ENCODE peak calls at places on chromosome 2, in ten cellular contexts. V is upper lobe of right lung; X is CD8-positive, alpha-beta T cell; C is tibial artery; U is substantia nigra; B is mammary epithelial cell; P is Peyer's patch; H is thoracic aorta; M is ascending aorta; E is dorsolateral prefrontal cortex. L is an unnamed sample.

GRCh38 chr2:55364189-55365055 is 55.2 kb downstream of the CCDC88A start:
- DNase-seq in B (peak), C (peak), H (peak), U (peak), X (no peak), V (no peak), P (no peak), E (peak), M (peak), L (peak)

GRCh38 chr2:63497561-63497960 is 90.7 kb downstream of the WDPCP start:
- DNase-seq in E (no peak), X (no peak), M (no peak), H (no peak), B (peak), U (no peak), P (no peak), C (no peak), V (no peak), L (no peak)

GRCh38 chr2:44551497-44551896 is 189.8 kb downstream of the CAMKMT start:
- DNase-seq in V (no peak), U (no peak), E (no peak), X (no peak), M (no peak), H (no peak), C (no peak), P (no peak), B (no peak), L (no peak)

GRCh38 chr2:191268596-191268995 is 23.4 kb downstream of the MYO1B start:
- DNase-seq in E (no peak), B (no peak), U (no peak), P (no peak), X (no peak), M (no peak), C (no peak), H (no peak), V (no peak), L (no peak)

GRCh38 chr2:8647462-8647857 is 34.4 kb upstream of the ID2 start:
- DNase-seq in X (no peak), P (no peak), C (no peak), M (no peak), E (no peak), V (peak), U (no peak), B (no peak), H (no peak), L (no peak)

GRCh38 chr2:40450066-40450841 is 1.6 kb downstream of the SLC8A1 start:
- DNase-seq in H (no peak), X (no peak), C (peak), V (no peak), B (peak), M (no peak), E (peak), P (no peak), U (no peak), L (peak)

GRCh38 chr2:154507186-154507585 is 191.3 kb upstream of the KCNJ3 start:
- DNase-seq in B (no peak), U (no peak), M (no peak), H (no peak), E (no peak), C (no peak), V (no peak), P (no peak), X (no peak), L (no peak)

GRCh38 chr2:67846341-67847070 is 216.3 kb downstream of the C1D start:
- DNase-seq in C (peak), M (peak), U (peak), H (peak), P (peak), E (peak), V (peak), X (no peak), B (peak), L (peak)

GRCh38 chr2:619964-620363 is 57.2 kb downstream of the TMEM18 start:
- DNase-seq in V (no peak), E (no peak), X (no peak), M (no peak), H (no peak), P (no peak), C (no peak), U (no peak), B (no peak), L (no peak)

GRCh38 chr2:219073413-219074129 is 12.8 kb upstream of the IHH start:
- DNase-seq in X (no peak), E (no peak), P (no peak), C (no peak), V (no peak), M (no peak), B (peak), H (no peak), U (peak), L (peak)

GRCh38 chr2:112623913-112624777 is 21.6 kb upstream of the SLC20A1 start:
- DNase-seq in U (no peak), X (peak), B (peak), E (no peak), C (peak), M (peak), V (peak), P (peak), H (no peak), L (peak)

GRCh38 chr2:156935611-156936010 is 321.9 kb upstream of the GALNT5 start:
- DNase-seq in X (no peak), B (peak), C (no peak), M (no peak), H (no peak), P (no peak), U (no peak), E (no peak), V (no peak), L (no peak)

GRCh38 chr2:50547521-50547920 is 484.4 kb downstream of the NRXN1 start:
- DNase-seq in M (no peak), H (no peak), X (no peak), B (peak), C (no peak), U (no peak), V (no peak), P (no peak), E (no peak), L (peak)

GRCh38 chr2:169095631-169096105 is 26.3 kb downstream of the DHRS9 start:
- DNase-seq in X (no peak), C (no peak), V (no peak), U (no peak), H (no peak), B (peak), P (no peak), M (no peak), E (no peak), L (peak)
- H3K27ac ChIP-seq in X (no peak), C (no peak), V (no peak), U (no peak), H (no peak), B (no peak), P (no peak), M (no peak), E (no peak), L (peak)

GRCh38 chr2:98333922-98334321 is 12.3 kb upstream of the CNGA3 start:
- DNase-seq in E (no peak), X (no peak), B (no peak), V (no peak), P (no peak), M (no peak), C (no peak), U (no peak), H (no peak), L (no peak)
- H3K27ac ChIP-seq in E (no peak), X (no peak), B (peak), V (no peak), P (no peak), M (peak), C (no peak), U (no peak), H (peak), L (peak)

GRCh38 chr2:218033208-218033589 is 30.4 kb upstream of the TNS1 start:
- DNase-seq in X (no peak), B (no peak), H (no peak), P (no peak), V (no peak), C (no peak), U (no peak), E (no peak), M (no peak), L (no peak)
- H3K27ac ChIP-seq in X (no peak), B (no peak), H (no peak), P (no peak), V (no peak), C (no peak), U (no peak), E (no peak), M (no peak), L (no peak)

GRCh38 chr2:47086571-47086970 is 68.5 kb downstream of the STPG4 start:
- DNase-seq in M (no peak), H (no peak), X (no peak), V (no peak), P (no peak), U (no peak), B (no peak), E (no peak), C (no peak), L (no peak)
- H3K27ac ChIP-seq in M (peak), H (peak), X (no peak), V (peak), P (no peak), U (no peak), B (peak), E (no peak), C (peak), L (no peak)

DNA sequence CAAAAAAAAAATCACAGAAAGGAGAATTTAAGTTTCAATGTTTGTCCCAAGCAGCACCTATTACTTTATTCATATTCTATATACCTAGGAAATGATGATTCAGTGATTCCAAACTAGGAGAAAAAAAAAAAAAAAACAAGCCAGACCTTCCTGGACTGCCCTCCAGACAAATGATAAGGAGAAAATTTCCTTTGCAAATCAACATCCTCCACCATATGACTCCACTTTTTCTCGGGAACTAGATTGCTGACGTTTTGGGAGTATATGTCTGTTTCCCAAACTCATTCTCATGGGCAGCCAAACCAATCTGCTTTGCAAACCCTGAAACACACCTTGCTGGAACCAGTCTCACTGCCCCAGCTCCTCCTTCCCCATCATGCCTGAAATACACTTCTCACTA is 16.8 kb downstream of the AP1S3 start:
- DNase-seq in V (no peak), B (no peak), C (no peak), U (no peak), H (no peak), E (no peak), P (no peak), X (no peak), M (no peak), L (no peak)
- H3K27ac ChIP-seq in V (no peak), B (no peak), C (no peak), U (no peak), H (no peak), E (no peak), P (no peak), X (no peak), M (no peak), L (no peak)

DNA sequence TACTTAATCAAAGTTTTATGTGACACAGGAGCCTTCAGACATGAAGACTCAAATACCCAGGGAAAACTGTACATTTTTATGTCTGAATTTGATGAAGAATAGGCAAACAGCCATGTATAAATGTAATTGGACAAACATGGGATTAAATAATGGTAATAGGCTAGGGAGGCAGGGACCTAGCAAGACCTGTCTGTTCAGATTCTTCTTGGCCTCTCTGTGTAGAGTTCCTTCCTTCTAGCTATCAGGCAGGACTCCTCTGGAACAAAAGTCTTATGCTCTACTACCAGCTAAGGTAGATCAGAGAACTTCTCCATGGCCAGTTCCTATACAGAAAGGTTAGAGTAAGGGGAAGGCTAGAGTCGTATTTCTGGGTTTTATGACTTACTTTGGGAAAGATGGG is 9.5 kb upstream of the PARD3B start:
- DNase-seq in M (no peak), B (no peak), U (no peak), P (no peak), H (no peak), C (no peak), X (no peak), V (no peak), E (no peak), L (no peak)
- H3K27ac ChIP-seq in M (no peak), B (no peak), U (no peak), P (no peak), H (no peak), C (no peak), X (no peak), V (no peak), E (no peak), L (no peak)

DNA sequence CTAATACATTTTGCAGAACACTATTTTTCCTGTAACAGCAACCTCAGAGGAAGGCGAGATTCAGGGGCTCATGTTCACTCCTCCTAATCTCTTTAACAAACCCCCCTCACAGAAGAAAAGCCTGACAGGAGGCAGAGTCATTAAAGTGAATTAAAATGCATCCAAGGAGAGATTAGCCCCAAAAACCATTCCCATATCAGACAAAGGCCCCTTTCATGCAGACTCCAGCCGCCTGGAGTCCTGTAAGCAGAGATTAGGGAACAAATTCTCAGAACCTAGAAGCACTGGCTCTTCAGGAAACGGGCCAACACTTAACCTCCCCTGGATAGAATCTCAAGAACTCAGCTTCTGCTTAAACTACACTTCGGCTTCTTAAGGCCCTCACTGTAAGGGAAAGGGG is 380.1 kb downstream of the TNS1 start:
- DNase-seq in M (no peak), X (no peak), H (no peak), B (no peak), V (no peak), P (no peak), C (no peak), U (no peak), E (no peak), L (no peak)
- H3K27ac ChIP-seq in M (no peak), X (no peak), H (no peak), B (no peak), V (no peak), P (peak), C (no peak), U (peak), E (peak), L (no peak)

GRCh38 chr2:25497229-25497861 is 155.6 kb upstream of the DNMT3A start:
- DNase-seq in H (no peak), C (no peak), X (no peak), E (no peak), B (no peak), V (no peak), U (peak), M (no peak), P (no peak), L (no peak)
- H3K27ac ChIP-seq in H (no peak), C (no peak), X (no peak), E (peak), B (no peak), V (no peak), U (peak), M (no peak), P (no peak), L (no peak)

GRCh38 chr2:98809116-98809515 is 78.2 kb upstream of the MGAT4A start:
- DNase-seq in X (no peak), V (no peak), E (no peak), P (no peak), C (no peak), H (no peak), B (no peak), U (no peak), M (peak), L (no peak)

GRCh38 chr2:98808546-98808945 is 77.6 kb upstream of the MGAT4A start:
- DNase-seq in X (no peak), P (no peak), H (no peak), B (no peak), U (no peak), M (peak), E (no peak), C (no peak), V (no peak), L (no peak)

GRCh38 chr2:98810588-98810928 is 79.6 kb upstream of the MGAT4A start:
- DNase-seq in E (no peak), B (no peak), V (no peak), U (no peak), C (no peak), M (no peak), X (no peak), P (no peak), H (no peak), L (no peak)

GRCh38 chr2:98807221-98807620 is 76.3 kb upstream of the MGAT4A start:
- DNase-seq in C (no peak), B (peak), E (no peak), M (no peak), H (no peak), P (no peak), U (no peak), X (peak), V (no peak), L (no peak)

DNA sequence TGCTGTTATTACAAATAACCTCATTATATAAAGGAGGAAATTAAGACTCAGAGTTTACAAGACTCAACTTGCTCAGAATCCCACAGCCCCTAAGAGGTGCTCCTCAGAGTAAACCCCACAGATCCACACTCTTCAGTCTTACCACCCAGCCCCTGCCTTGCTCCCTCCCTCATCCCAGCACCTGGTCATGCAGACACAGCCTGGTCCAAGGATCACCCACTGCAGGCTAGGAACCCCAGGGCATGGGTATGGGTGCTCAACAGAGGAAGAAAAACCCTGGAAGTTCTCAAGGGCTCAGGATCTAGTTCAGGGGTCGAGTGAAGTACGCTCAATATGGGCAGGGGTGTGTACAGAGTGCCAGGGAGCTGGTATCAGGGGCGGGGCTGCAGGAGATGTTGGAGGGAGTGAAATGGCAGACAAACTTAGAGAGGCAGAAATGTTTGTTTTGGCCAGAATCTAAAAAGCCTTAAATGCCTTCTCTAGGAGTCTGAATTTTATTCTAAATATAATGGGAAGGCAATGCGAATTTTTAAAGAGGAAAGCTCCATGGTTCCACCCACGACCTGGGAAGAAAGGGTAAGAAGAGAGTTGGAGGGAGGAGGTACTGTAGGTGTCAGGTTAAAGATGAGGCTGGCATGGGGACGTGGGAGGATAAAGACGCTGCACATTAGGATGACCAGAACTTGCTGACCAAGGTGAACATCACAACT is 79.1 kb upstream of the MGAT4A start:
- DNase-seq in V (no peak), H (no peak), B (no peak), U (no peak), X (no peak), E (no peak), M (peak), P (no peak), C (no peak), L (no peak)
- H3K27ac ChIP-seq in V (no peak), H (no peak), B (no peak), U (no peak), X (no peak), E (no peak), M (no peak), P (no peak), C (peak), L (no peak)

L was measured in brain microvascular endothelial cell.